ENCODE peak calls at places on chromosomes 2 and 18, in seven cellular contexts. A, B, E, W, Q, Z and U are unnamed samples. For H3K4me1, the result is how much of the 10 kb centered on the place peaks cover.

GRCh38 chr2:74884866-74885265 is 50.9 kb downstream of the HK2 start:
- DNase-seq in Z (no peak), E (no peak), B (no peak), A (no peak), W (no peak), Q (no peak), U (no peak)

GRCh38 chr2:101003278-101003775 is 1.2 kb downstream of the RPL31 start:
- DNase-seq in W (no peak), A (no peak), E (no peak), B (no peak), Z (no peak), Q (peak), U (no peak)

GRCh38 chr2:174008720-174009119 is 43.5 kb upstream of the SP3 start:
- DNase-seq in Q (no peak), Z (no peak), A (no peak), E (no peak), B (no peak), W (no peak), U (no peak)

GRCh38 chr2:96359866-96360265 is 24.3 kb downstream of the NCAPH start:
- DNase-seq in B (no peak), E (no peak), A (no peak), W (no peak), Z (no peak), Q (no peak), U (no peak)

GRCh38 chr2:8821276-8822217 is 15.9 kb downstream of the KIDINS220 start:
- DNase-seq in A (no peak), Q (no peak), W (no peak), B (peak), Z (no peak), E (no peak), U (peak)

GRCh38 chr2:97267411-97268074 is 154.6 kb downstream of the ANKRD36 start:
- DNase-seq in Q (peak), E (no peak), W (no peak), A (peak), B (peak), Z (peak), U (peak)

GRCh38 chr2:44515416-44515815 is 153.7 kb downstream of the CAMKMT start:
- DNase-seq in B (no peak), W (no peak), A (no peak), Q (no peak), Z (no peak), E (no peak), U (no peak)

GRCh38 chr2:180146114-180146513 is 139.0 kb upstream of the CWC22 start:
- DNase-seq in E (no peak), A (no peak), Z (no peak), B (no peak), Q (no peak), W (no peak), U (no peak)

GRCh38 chr2:130818809-130819208 is 17.9 kb upstream of the ARHGEF4 start:
- DNase-seq in E (no peak), B (no peak), W (no peak), A (no peak), Q (no peak), Z (no peak), U (peak)

GRCh38 chr18:68520406-68521075 is 194.4 kb downstream of the TMX3 start:
- DNase-seq in W (no peak), A (no peak), Q (no peak), Z (no peak), B (no peak), E (no peak), U (no peak)

GRCh38 chr18:79317718-79318117 is 78.0 kb upstream of the NFATC1 start:
- DNase-seq in E (no peak), Z (no peak), Q (no peak), B (no peak), W (no peak), A (no peak), U (no peak)

GRCh38 chr18:77866309-77866708 is 616.7 kb downstream of the GALR1 start:
- DNase-seq in A (no peak), Q (no peak), Z (no peak), B (no peak), E (no peak), W (no peak), U (no peak)

GRCh38 chr2:223477318-223477717 is 124.8 kb downstream of the SCG2 start:
- DNase-seq in W (no peak), Z (no peak), A (no peak), E (no peak), Q (no peak), B (no peak), U (no peak)

GRCh38 chr2:207333599-207334308 is 168.0 kb upstream of the KLF7 start:
- DNase-seq in A (no peak), W (no peak), Q (no peak), Z (no peak), B (no peak), E (no peak), U (no peak)

GRCh38 chr18:78993014-78993926 is 13.7 kb downstream of the SALL3 start:
- DNase-seq in Z (no peak), E (no peak), A (no peak), B (no peak), W (no peak), Q (peak), U (no peak)

GRCh38 chr2:101327863-101328394 is 19.4 kb upstream of the RNF149 start:
- DNase-seq in W (no peak), A (peak), B (peak), E (no peak), Q (no peak), Z (no peak), U (peak)

GRCh38 chr2:40820319-40820718 is 368.4 kb upstream of the SLC8A1 start:
- DNase-seq in Z (no peak), E (no peak), Q (no peak), W (no peak), A (no peak), B (no peak), U (no peak)

DNA sequence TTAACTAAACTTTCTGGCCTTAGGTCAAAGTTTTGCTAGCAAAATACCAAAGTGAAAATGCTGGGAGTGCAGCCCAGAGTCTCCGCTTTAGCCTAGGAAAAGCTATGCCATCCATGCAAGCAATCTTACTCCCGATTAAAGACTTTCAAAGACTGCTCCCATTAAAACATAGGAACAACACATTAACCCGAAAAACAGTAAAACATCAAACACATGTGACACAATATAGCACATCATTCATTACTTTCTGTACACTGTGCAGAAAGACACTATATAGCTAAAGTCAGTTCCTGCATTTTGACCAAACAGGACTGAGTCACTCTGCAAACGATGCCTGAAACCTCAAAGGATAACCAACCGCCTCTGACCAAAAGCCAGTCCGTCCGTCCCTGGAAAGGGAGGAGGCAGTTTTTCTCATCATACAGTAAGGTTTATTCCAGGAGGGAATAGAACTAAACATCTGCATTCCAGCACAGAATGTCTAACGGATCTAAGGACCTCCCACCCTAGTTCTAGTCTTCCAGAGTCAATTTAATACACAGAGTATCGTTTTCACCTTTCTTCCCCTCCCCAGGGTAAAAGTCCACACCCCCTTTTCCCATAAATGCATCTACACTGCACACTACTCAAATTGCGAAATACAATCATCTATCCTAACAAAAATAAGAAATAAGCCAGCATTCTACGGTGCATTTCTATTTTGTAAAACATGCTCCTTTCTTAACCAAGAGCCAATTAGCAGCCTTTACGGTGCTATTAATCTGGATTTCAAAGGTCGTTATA is 1.7 kb downstream of the ROCK2 start:
- DNase-seq in Z (no peak), W (no peak), E (peak), A (no peak), Q (no peak), B (peak), U (no peak)
- TF ChIP-seq POLR2AphosphoS5 in Z (no peak), W (no peak), E (peak), A (peak), Q (peak), B (peak), U (no peak)

DNA sequence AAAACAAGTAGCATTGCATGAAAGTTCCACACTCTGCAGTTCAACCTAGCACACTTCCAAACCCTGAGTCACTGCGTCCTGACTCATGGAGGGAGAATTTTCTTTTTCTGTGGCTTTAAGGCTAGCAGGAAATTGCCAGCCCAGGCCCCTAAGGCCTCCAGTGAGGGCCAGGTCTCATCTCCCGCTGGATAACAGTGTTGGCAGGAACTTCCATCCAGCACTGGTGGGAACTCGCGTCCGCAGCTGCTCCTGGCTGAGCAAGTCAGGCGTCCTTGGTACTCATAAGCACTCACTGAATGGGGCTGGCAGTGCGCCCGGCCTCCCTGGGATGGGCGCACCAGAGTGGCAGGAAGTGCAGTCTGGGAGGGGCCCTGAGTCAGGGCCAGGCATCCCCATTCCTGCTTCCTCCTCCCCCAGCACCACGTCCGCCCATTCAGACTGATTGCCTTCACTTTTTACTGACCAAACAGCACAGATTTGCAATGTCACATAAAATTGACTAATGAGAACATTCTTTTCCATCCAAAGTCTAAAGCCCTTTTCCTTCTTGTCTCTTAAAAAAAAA is 14.3 kb downstream of the MALL start:
- DNase-seq in B (peak), E (peak), W (no peak), Z (peak), A (peak), Q (peak), U (peak)
- H3K4me3 ChIP-seq in B (no peak), E (no peak), W (no peak), Z (no peak), A (no peak), Q (no peak), U (peak)

DNA sequence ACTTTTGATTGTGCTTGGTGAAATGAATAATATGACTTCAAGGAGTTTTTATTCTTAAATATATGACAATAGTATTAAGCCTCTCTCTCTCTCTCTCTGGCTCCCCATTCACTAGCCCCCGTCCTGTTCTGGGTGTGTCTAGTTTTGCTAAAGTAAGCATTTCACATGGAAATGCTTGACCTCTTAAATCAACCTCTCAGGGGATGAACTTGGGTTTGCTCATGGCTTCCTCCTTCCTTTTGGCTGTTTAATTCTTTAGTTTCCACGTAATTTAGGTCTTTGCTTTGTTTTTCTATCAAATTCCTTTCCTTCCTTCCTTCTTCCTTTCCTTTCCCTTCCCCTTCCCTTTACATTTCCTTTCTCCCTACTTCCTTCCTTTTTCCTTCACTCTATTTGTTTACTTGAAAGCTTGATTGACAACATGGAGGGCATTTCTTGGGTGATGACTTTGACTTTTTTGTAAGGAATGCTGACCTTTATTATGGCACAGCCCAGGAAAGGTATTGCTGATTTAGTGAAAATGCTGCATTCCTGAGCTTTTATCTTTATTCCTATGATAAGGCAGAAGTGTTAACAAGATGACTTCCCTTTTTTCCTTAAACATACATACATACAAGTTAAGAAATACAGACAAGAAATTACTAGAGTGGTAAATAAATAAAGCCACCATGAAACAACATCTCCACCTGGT is 3.6 kb downstream of the DPP4 start:
- DNase-seq in B (no peak), W (no peak), E (no peak), A (no peak), Q (no peak), Z (no peak), U (no peak)
- H3K4me1 ChIP-seq in B (under half), W (under half), E (under half), A (under half), Q (under half), Z (under half), U (under half)

GRCh38 chr2:219438453-219438852 is 3.8 kb downstream of the SPEG start:
- DNase-seq in A (no peak), W (no peak), Q (no peak), B (no peak), E (no peak), Z (no peak), U (no peak)

GRCh38 chr2:219439518-219439917 is 4.9 kb downstream of the SPEG start:
- DNase-seq in E (no peak), Z (no peak), W (no peak), Q (peak), B (no peak), A (no peak), U (no peak)

GRCh38 chr2:219436491-219436890 is 1.8 kb downstream of the SPEG start:
- DNase-seq in Q (peak), E (no peak), Z (no peak), W (no peak), A (no peak), B (no peak), U (no peak)

GRCh38 chr2:219437141-219437540 is 2.5 kb downstream of the SPEG start:
- DNase-seq in W (no peak), Q (peak), A (no peak), Z (peak), B (no peak), E (no peak), U (no peak)

DNA sequence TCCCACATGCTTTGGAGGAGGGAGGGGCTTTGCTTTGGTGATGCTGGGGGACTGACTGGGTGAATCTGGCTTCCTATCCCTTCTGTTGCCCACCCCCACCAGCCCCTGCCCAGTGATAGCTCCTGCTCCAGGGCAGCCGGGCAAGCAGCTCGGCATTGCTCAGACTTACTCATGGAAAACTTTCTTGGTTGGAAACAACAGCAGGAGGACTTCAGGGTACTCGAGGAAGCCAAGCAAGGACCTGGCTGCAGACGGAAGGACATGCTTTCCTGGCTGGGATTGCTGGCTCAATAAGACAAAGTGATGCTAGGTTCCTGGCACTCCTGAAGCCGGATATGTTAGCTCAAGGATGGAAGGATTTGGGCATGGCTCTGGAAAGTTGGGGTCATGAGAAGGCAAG is 3.0 kb downstream of the SPEG start:
- DNase-seq in Q (no peak), W (no peak), Z (no peak), A (no peak), B (no peak), E (no peak), U (no peak)
- TF ChIP-seq POLR2AphosphoS5 in Q (no peak), W (no peak), Z (no peak), A (no peak), B (no peak), E (no peak), U (no peak)

GRCh38 chr2:121455438-121455837 is 75.2 kb upstream of the RNU4ATAC start:
- DNase-seq in Q (no peak), E (no peak), B (no peak), Z (no peak), W (no peak), A (no peak), U (no peak)
- H3K4me3 ChIP-seq in Q (no peak), E (no peak), B (no peak), Z (no peak), W (no peak), A (no peak), U (no peak)

GRCh38 chr18:47172476-47172875 is 3.7 kb downstream of the IER3IP1 start:
- DNase-seq in E (no peak), W (no peak), A (no peak), Z (no peak), B (no peak), Q (no peak), U (no peak)
- H3K4me1 ChIP-seq in E (under half), W (under half), A (under half), Z (under half), B (under half), Q (under half), U (under half)

GRCh38 chr2:64852771-64853241 is 136.4 kb upstream of the SLC1A4 start:
- DNase-seq in E (no peak), Z (no peak), B (no peak), A (no peak), W (no peak), Q (no peak), U (no peak)
- TF ChIP-seq POLR2AphosphoS5 in E (no peak), Z (no peak), B (no peak), A (no peak), W (no peak), Q (no peak), U (no peak)

DNA sequence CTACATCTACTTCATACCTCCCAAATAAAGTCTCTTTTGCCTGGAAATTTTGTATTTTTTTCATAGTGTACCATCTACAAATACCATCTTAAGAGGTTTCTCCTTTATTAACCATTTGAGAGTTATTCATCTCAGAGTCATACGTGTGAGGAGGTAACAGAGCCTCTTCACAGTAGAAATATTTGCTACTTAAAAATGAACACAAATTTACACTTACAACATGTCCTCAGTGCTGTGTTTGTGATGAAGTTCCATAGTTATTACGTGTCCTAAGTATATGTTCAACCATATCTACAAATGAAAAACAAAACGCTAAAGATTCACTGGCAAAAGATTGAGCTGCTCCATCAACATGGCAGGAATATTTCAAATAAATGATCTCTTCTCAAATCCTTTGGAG is 48.5 kb upstream of the HNRNPA3 start:
- DNase-seq in Z (no peak), E (no peak), W (no peak), Q (no peak), A (no peak), B (no peak), U (no peak)
- H3K4me3 ChIP-seq in Z (peak), E (peak), W (no peak), Q (peak), A (no peak), B (peak), U (peak)

DNA sequence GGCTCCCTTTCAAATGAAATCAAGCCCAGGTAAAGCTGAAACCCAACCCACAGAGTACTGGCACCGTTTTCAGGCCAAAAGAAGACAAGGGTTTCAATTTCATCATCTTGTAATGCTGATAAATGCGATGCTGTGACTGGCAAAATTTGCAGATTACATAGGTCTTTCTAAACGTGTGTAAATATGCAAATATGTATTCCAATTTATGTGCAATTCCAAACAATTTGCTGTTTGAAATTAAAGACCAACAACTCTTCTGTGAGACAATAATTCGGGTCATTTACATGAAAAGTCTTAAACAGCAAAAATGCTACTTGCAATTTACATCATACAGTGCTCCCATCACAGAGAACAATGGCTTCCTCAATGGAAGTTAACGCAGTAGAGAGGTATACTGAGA is 2.8 kb upstream of the ZNF532 start:
- DNase-seq in E (no peak), A (no peak), B (no peak), Q (no peak), Z (no peak), W (no peak), U (no peak)
- H3K4me1 ChIP-seq in E (under half), A (half or more), B (half or more), Q (under half), Z (half or more), W (under half), U (under half)